ENCODE peak calls at places on chromosomes 12 and 14, in eight cellular contexts. G is esophagus muscularis mucosa, W is uterus, H is Peyer's patch, X is heart left ventricle, Z is NB4, S is A549, R is thyroid gland. D is an unnamed sample.
A peak's percentile ranks its signal among the peaks of the same experiment; 100 is the strongest.

GRCh38 chr12:52790427-52791270 is 5.3 kb downstream of the KRT3 start:
- DNase-seq in G (no peak), W (no peak), H (no peak), X (no peak), Z (no peak), S (no peak), R (no peak), D (no peak)

GRCh38 chr14:105203057-105203494 is 22.0 kb upstream of the NUDT14 start:
- DNase-seq in G (no peak), W (peak; percentile 69), H (peak; percentile 85), X (peak; percentile 88), Z (peak; percentile 60), S (peak; percentile 66), R (peak; percentile 82), D (no peak)

GRCh38 chr14:75979071-75979571 is 2.7 kb downstream of the TGFB3 start:
- DNase-seq in G (no peak), W (peak; percentile 56), H (peak; percentile 57), X (no peak), Z (peak; percentile 19), S (peak; percentile 17), R (no peak), D (no peak)

GRCh38 chr14:26870096-26870495 is 272.3 kb upstream of the NOVA1 start:
- DNase-seq in G (no peak), W (no peak), H (no peak), X (no peak), Z (no peak), S (no peak), R (no peak), D (no peak)

GRCh38 chr12:5375547-5376295 is 56.2 kb upstream of the NTF3 start:
- DNase-seq in G (peak; percentile 47), W (no peak), H (no peak), X (no peak), Z (no peak), S (no peak), R (no peak), D (no peak)

GRCh38 chr14:79134346-79134745 is 964.2 kb downstream of the NRXN3 start:
- DNase-seq in G (no peak), W (no peak), H (no peak), X (no peak), Z (peak; percentile 6), S (no peak), R (no peak), D (no peak)

GRCh38 chr14:105933238-105933637 is 406.9 kb downstream of the TMEM121 start:
- DNase-seq in G (no peak), W (no peak), H (no peak), X (no peak), Z (no peak), S (no peak), R (no peak), D (peak; percentile 16)

GRCh38 chr12:113310489-113310888 is 24.4 kb downstream of the SLC8B1 start:
- DNase-seq in G (no peak), W (no peak), H (no peak), X (no peak), Z (peak; percentile 69), S (peak; percentile 71), R (no peak), D (no peak)

GRCh38 chr12:110741371-110741770 is 1.3 kb downstream of the PPP1CC start:
- DNase-seq in G (no peak), W (no peak), H (no peak), X (no peak), Z (peak; percentile 69), S (no peak), R (no peak), D (no peak)

GRCh38 chr12:110743571-110744093 is 941 bp upstream of the PPP1CC start:
- DNase-seq in G (no peak), W (peak; percentile 46), H (peak; percentile 70), X (peak; percentile 74), Z (peak; percentile 74), S (peak; percentile 48), R (peak; percentile 20), D (peak; percentile 69)

GRCh38 chr12:110744176-110744575 is 1.5 kb upstream of the PPP1CC start:
- DNase-seq in G (no peak), W (no peak), H (no peak), X (no peak), Z (no peak), S (peak; percentile 53), R (no peak), D (no peak)

GRCh38 chr12:110741795-110742717 is 635 bp downstream of the PPP1CC start:
- DNase-seq in G (no peak), W (peak; percentile 59), H (no peak), X (no peak), Z (peak; percentile 83), S (peak; percentile 29), R (no peak), D (no peak)

DNA sequence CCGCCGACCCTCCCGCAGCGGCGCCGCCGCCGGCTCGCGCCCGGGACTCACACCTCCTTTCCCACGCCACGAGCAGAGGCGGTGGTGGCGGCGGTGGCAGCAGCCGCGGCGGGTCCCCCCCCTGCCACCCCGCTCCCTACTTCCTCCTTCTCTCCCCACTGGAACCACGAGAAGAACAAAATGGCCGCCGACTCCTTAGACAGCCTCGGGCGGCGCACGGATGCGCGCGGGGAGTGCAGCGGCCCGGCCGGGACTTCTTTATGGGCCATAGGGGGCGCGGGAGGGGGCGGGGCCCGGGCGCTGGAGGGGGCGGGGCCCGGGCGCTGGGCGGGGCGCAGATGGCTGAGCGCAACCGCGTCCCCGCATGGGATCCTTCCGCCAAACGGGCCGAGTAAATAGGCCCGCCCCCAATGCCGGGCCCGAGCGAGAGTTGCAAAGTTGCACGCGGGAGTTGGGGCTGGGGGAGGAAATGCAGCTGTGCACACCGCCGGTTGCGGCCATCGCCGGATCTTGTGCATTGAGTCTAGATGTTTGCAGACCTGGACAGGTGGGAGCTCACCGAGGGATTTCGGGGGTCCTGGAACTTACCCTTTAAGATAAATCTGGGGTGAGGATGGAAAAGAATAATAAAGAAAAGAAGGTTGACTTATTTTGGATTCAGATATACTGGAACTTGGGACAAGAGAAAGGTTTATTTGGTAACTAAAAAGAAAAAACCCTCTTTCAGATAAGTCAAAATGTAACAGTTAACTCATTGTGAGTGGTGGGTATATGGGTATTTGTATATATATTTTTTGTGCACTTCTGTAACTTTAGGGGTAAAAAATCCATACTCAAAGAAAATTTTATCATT is at the start of gene PPP1CC:
- DNase-seq in G (peak; percentile 99), W (peak; percentile 93), H (peak; percentile 94), X (peak; percentile 97), Z (peak; percentile 99), S (peak; percentile 96), R (peak; percentile 94), D (peak; percentile 95)
- TF ChIP-seq POLR2A in G (peak; percentile 40), W (peak; percentile 79), H (peak; percentile 70), X (no peak), Z (peak; percentile 80), S (peak; percentile 84), R (peak; percentile 79), D (peak; percentile 67)

DNA sequence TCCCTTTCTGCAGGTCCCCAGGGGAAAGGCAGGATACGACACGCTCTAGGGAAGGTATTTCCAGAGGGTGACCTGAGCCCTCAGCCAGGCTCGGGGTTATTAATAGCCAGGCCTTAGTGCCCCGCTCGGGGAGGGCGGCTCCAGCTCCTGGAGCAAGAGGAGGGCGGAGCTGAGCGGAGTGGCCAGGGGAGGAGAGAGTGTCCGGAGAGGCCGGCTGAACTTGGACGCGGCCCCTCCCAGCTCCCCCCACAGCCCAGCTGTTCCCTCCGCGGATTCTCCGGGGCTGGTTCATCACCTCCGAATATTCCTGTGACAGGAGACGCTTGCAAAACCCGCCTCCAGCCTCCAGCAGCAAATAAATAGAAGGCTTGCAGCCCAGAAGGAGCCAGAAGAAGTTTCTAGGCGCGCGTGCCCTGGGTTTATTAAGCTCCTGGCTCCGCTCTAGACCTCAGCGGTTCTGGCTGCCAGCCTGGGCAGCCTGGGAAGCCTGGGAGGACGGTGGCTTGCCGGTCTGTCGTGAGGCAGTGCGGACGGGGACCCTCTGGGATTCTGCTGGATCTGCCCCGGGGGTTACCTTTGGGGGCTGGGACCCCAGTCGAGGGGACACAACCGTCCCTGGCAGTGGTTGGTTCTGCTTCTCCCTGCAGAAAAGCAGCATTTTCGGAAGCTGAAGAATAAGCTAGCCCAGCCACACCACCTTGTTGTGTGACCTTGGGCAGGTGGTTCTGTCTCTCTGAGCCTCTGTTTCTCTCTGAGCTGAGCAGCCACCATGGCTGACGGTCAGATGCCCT is at the start of gene HSPB8:
- DNase-seq in G (peak; percentile 97), W (peak; percentile 94), H (peak; percentile 62), X (peak; percentile 93), Z (no peak), S (peak; percentile 76), R (peak; percentile 96), D (peak; percentile 89)
- TF ChIP-seq POLR2A in G (peak; percentile 99), W (peak; percentile 79), H (peak; percentile 42), X (peak; percentile 53), Z (no peak), S (peak; percentile 5), R (peak; percentile 98), D (no peak)

GRCh38 chr14:37198273-37198598 is 499 bp downstream of the MIPOL1 start:
- DNase-seq in G (no peak), W (no peak), H (no peak), X (no peak), Z (no peak), S (no peak), R (no peak), D (no peak)

GRCh38 chr14:37195327-37195726 is 2.4 kb upstream of the MIPOL1 start:
- DNase-seq in G (no peak), W (no peak), H (no peak), X (no peak), Z (no peak), S (no peak), R (no peak), D (no peak)

GRCh38 chr14:37198907-37199306 is 1.2 kb downstream of the MIPOL1 start:
- DNase-seq in G (no peak), W (no peak), H (no peak), X (no peak), Z (no peak), S (no peak), R (no peak), D (no peak)

GRCh38 chr14:37196604-37197420 is 925 bp upstream of the MIPOL1 start:
- DNase-seq in G (no peak), W (no peak), H (no peak), X (no peak), Z (no peak), S (no peak), R (peak; percentile 11), D (no peak)

DNA sequence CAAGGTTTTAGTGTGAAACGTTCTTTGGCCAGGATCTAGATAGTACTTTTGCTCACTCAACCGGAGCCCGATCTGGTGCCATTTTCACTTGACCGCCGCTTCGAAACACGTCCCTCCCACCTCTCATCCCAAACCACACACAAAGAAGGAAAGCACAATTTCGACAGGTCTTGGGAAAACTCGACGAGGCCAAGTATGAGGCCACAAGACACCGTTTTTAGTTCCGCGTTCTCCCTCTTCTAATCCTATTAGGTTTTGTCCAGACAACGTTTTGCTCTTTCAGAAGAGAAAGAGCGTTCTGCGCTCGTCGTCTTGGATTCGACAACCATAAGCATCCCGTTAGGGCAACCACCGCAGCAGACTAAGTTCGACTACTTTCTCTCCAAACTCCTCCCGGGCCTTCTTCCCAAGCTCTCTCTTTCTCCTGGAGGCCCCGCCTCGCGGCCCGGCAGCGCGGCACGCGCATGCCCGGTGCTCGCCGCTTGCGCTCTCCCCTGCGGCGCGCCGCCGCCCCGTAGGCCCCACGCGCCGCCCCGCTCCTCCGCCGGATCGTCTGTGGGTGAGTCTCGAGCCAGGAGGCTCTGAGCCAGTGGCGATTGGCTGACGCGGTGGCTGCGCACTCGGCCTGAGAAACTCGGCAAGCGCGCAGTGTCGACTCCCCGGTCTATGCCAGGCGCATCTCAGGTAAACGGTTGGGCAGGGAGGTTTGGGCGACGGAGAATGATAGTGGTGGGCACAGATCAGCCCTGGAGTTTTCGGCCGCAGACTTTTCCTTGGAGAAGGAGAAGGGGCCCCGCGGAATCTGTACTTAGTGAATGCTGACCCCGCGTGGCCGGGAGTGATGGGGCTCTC is at the start of gene MIPOL1:
- DNase-seq in G (peak; percentile 93), W (peak; percentile 83), H (peak; percentile 88), X (peak; percentile 92), Z (no peak), S (peak; percentile 89), R (peak; percentile 85), D (peak; percentile 83)
- TF ChIP-seq POLR2A in G (no peak), W (peak; percentile 67), H (no peak), X (no peak), Z (no peak), S (peak; percentile 75), R (peak; percentile 75), D (no peak)

GRCh38 chr12:109093022-109093918 is at the start of gene ALKBH2:
- DNase-seq in G (peak; percentile 98), W (peak; percentile 90), H (peak; percentile 96), X (peak; percentile 96), Z (peak; percentile 96), S (peak; percentile 95), R (peak; percentile 93), D (peak; percentile 96)

GRCh38 chr12:109097140-109097434 is 310 bp upstream of the UNG start:
- DNase-seq in G (no peak), W (no peak), H (no peak), X (no peak), Z (no peak), S (no peak), R (no peak), D (no peak)

GRCh38 chr12:109089683-109090082 is 3.6 kb downstream of the ALKBH2 start:
- DNase-seq in G (no peak), W (no peak), H (no peak), X (no peak), Z (no peak), S (no peak), R (no peak), D (no peak)

GRCh38 chr12:109088818-109089217 is 4.5 kb downstream of the ALKBH2 start:
- DNase-seq in G (no peak), W (no peak), H (no peak), X (no peak), Z (no peak), S (no peak), R (no peak), D (no peak)

DNA sequence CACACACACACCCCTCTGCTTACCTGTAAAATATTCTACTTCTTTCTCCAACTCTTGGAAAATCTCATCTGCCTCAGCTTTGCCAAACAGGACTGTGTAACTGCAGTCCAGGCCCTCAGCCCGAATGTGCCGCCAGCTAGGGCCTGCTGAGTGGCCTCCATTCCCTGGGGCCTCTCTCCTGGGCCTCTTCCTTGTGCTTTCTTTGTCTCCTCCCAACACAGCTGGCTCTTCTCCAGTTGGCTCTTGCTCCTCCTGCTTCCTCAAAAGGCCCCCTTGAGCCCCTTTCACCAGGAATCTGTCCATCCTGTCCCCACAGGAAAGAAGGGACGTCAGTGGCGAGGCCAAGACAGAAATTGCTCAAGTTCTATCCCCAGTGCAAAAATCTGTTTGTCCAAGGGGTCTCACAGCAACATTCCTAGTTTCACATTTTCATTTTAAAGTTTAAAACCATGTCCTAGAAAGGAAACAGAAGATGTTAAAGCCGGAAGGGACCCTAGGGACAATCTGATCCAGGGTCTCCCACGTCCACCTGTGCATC is 719 bp downstream of the ALKBH2 start:
- DNase-seq in G (no peak), W (no peak), H (no peak), X (no peak), Z (peak; percentile 66), S (no peak), R (no peak), D (peak; percentile 57)
- TF ChIP-seq POLR2A in G (no peak), W (no peak), H (no peak), X (no peak), Z (no peak), S (no peak), R (no peak), D (no peak)

D was measured in suprapubic skin.